ENCODE peak calls at places on chromosome 1, in seven cellular contexts. P is psoas muscle, A is small intestine, W is PC-3, J is kidney, O is adrenal gland, R is prostate gland. C is an unnamed sample.
A peak's percentile ranks its signal among the peaks of the same experiment; 100 is the strongest.

GRCh38 chr1:193111641-193112090 is 6.5 kb upstream of the GLRX2 start:
- DNase-seq in P (peak; percentile 75), A (peak; percentile 43), W (peak; percentile 66), J (peak; percentile 87), O (peak; percentile 94), R (peak; percentile 21), C (peak; percentile 84)

GRCh38 chr1:152739841-152740240 is 18.0 kb upstream of the KPRP start:
- DNase-seq in P (no peak), A (no peak), W (no peak), J (no peak), O (no peak), R (no peak), C (no peak)

GRCh38 chr1:202117898-202118371 is 4.8 kb upstream of the GPR37L1 start:
- DNase-seq in P (no peak), A (peak; percentile 95), W (no peak), J (no peak), O (no peak), R (no peak), C (peak; percentile 4)

GRCh38 chr1:64473367-64473766 is 3.4 kb downstream of the CACHD1 start:
- DNase-seq in P (no peak), A (no peak), W (no peak), J (no peak), O (no peak), R (no peak), C (no peak)

GRCh38 chr1:113153116-113153803 is 80.3 kb downstream of the LRIG2 start:
- DNase-seq in P (no peak), A (peak; percentile 82), W (no peak), J (no peak), O (peak; percentile 14), R (no peak), C (peak; percentile 51)

GRCh38 chr1:179817789-179818188 is 59.8 kb downstream of the TOR1AIP2 start:
- DNase-seq in P (peak; percentile 89), A (no peak), W (no peak), J (peak; percentile 79), O (peak; percentile 79), R (no peak), C (peak; percentile 79)

GRCh38 chr1:222329493-222330045 is 218.3 kb downstream of the HHIPL2 start:
- DNase-seq in P (no peak), A (no peak), W (peak; percentile 29), J (no peak), O (no peak), R (no peak), C (no peak)

GRCh38 chr1:54997711-54997986 is 1.1 kb upstream of the BSND start:
- DNase-seq in P (no peak), A (no peak), W (no peak), J (no peak), O (no peak), R (no peak), C (no peak)

GRCh38 chr1:3219005-3219724 is 150.2 kb downstream of the PRDM16 start:
- DNase-seq in P (peak; percentile 67), A (peak; percentile 83), W (peak; percentile 63), J (peak; percentile 86), O (peak; percentile 6), R (peak; percentile 65), C (peak; percentile 91)

GRCh38 chr1:227885648-227886502 is 61.9 kb downstream of the WNT9A start:
- DNase-seq in P (peak; percentile 84), A (no peak), W (peak; percentile 97), J (peak; percentile 84), O (peak; percentile 67), R (peak; percentile 48), C (peak; percentile 86)

GRCh38 chr1:53294557-53294956 is 33.3 kb downstream of the LRP8 start:
- DNase-seq in P (no peak), A (no peak), W (peak; percentile 13), J (no peak), O (no peak), R (no peak), C (no peak)

GRCh38 chr1:107877092-107877491 is 87.9 kb downstream of the VAV3 start:
- DNase-seq in P (no peak), A (peak; percentile 70), W (no peak), J (no peak), O (no peak), R (no peak), C (no peak)

GRCh38 chr1:6624712-6625578 is at the start of gene THAP3:
- DNase-seq in P (peak; percentile 94), A (peak; percentile 85), W (peak; percentile 86), J (peak; percentile 96), O (peak; percentile 88), R (peak; percentile 82), C (peak; percentile 90)

GRCh38 chr1:224644553-224645154 is 28.5 kb downstream of the CNIH3 start:
- DNase-seq in P (no peak), A (peak; percentile 84), W (peak; percentile 81), J (no peak), O (peak; percentile 64), R (peak; percentile 17), C (no peak)

GRCh38 chr1:241992734-241993133 is 6.2 kb downstream of the MAP1LC3C start:
- DNase-seq in P (no peak), A (no peak), W (peak; percentile 28), J (no peak), O (no peak), R (no peak), C (no peak)

GRCh38 chr1:41466146-41466545 is 18.3 kb downstream of the EDN2 start:
- DNase-seq in P (no peak), A (peak; percentile 92), W (no peak), J (no peak), O (no peak), R (no peak), C (no peak)
- H3K4me1 ChIP-seq in P (no peaks in the 10 kb centered on the region), A (peaks cover 7% of the 10 kb centered on the region), W (no peaks in the 10 kb centered on the region), J (no peaks in the 10 kb centered on the region), O (no peaks in the 10 kb centered on the region), R (no peaks in the 10 kb centered on the region), C (peaks cover 2% of the 10 kb centered on the region)

DNA sequence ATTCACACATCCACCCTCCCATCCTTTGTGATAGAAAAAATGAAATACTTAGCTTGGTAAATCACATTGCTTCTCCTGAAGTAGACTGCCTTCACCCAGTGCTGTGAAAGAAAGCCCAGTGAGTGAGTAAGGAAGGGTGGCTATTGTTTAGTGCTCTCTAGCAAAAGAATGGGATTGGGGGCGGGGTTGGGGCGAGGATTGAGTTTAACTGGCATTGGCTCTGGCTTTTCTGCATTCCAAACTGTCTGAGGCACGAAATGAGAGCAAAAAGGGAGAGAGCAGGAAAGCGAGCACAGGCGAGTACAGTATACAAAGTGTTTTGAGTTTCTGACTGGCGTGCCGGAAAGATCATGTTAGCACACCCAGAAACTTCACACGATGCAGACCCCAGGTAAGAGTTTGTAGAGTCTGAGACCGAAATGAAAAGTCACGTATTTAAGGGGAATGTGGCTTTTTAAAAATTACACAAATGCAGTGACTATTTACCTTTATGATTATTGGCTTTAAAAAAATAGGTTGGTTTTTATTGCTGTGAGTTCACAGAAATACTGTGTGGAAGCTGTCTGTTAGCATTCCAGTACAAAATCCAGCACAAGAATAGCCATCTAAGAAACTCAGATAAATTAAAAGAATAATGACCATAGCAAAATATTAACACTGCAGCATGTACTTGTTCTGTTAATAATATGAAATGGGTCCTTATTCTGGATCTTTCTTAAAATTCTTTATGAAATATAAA is 155.4 kb downstream of the CLEC20A start:
- DNase-seq in P (no peak), A (peak; percentile 35), W (peak; percentile 91), J (peak; percentile 82), O (peak; percentile 34), R (peak; percentile 82), C (peak; percentile 46)
- H3K27ac ChIP-seq in P (peak overlapping the region; percentile 87), A (no peak overlapping the region), W (peak overlapping the region; percentile 75), J (no peak overlapping the region), O (no peak overlapping the region), R (peak overlapping the region; percentile 45), C (peak overlapping the region; percentile 83)

GRCh38 chr1:160708118-160708517 is 3.5 kb downstream of the CD48 start:
- DNase-seq in P (no peak), A (no peak), W (no peak), J (no peak), O (no peak), R (no peak), C (no peak)

GRCh38 chr1:160711528-160712311 is at the start of gene CD48:
- DNase-seq in P (no peak), A (peak; percentile 46), W (no peak), J (no peak), O (no peak), R (no peak), C (no peak)

GRCh38 chr1:160708821-160709220 is 2.8 kb downstream of the CD48 start:
- DNase-seq in P (no peak), A (peak; percentile 26), W (no peak), J (no peak), O (no peak), R (no peak), C (no peak)

GRCh38 chr1:160710531-160711252 is 930 bp downstream of the CD48 start:
- DNase-seq in P (no peak), A (no peak), W (no peak), J (no peak), O (no peak), R (no peak), C (no peak)

DNA sequence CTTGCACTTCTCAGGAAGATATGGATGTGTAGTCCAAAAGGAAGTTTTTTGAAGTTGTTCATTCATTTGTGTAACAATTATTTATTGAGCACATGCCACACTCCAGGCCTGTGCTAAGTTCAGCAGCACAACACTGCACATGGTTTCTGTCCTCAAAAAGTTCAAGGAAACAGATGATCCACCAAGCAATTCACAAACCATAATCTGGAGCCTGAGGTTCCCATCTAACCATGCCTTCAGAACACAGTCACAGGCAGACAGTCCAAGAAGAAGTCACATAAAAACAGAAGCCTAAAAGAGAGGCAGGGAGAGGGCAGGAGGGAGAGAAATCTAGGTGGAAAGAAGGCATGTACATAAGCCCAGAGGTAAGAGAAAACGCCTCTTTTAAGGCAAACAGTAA is 1.9 kb downstream of the CD48 start:
- DNase-seq in P (no peak), A (no peak), W (no peak), J (no peak), O (no peak), R (no peak), C (no peak)
- H3K4me1 ChIP-seq in P (no peaks in the 10 kb centered on the region), A (no peaks in the 10 kb centered on the region), W (no peaks in the 10 kb centered on the region), J (no peaks in the 10 kb centered on the region), O (no peaks in the 10 kb centered on the region), R (no peaks in the 10 kb centered on the region), C (no peaks in the 10 kb centered on the region)

GRCh38 chr1:38025233-38025632 is 12.7 kb downstream of the UTP11 start:
- DNase-seq in P (peak; percentile 27), A (no peak), W (no peak), J (no peak), O (no peak), R (no peak), C (no peak)

GRCh38 chr1:38027201-38028104 is 14.9 kb downstream of the UTP11 start:
- DNase-seq in P (no peak), A (no peak), W (no peak), J (no peak), O (no peak), R (peak; percentile 87), C (no peak)

GRCh38 chr1:38028105-38028591 is 15.6 kb downstream of the UTP11 start:
- DNase-seq in P (no peak), A (no peak), W (peak; percentile 30), J (no peak), O (no peak), R (no peak), C (no peak)

GRCh38 chr1:38026592-38027200 is 14.2 kb downstream of the UTP11 start:
- DNase-seq in P (peak; percentile 75), A (peak; percentile 28), W (peak; percentile 68), J (no peak), O (peak; percentile 88), R (peak; percentile 69), C (no peak)

DNA sequence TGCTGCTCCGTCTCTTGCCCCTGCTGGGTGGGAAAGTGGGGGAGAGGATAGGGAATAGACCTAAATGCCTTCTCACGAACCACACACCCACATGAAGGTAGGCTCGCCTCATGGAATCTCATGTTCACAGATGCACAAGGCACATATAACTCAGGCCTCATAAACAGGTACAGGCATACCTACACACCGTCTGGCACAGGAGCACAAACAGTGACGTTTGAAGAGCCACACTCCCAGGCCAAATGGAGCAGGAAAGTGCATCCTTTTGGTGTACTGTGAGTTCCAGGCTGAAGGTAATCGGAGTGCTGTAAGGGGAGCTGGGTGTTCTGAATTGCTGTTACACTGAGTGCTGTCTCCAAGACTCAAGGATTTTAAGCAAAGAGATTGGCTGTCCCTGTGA is 13.1 kb downstream of the UTP11 start:
- DNase-seq in P (no peak), A (no peak), W (no peak), J (no peak), O (no peak), R (no peak), C (no peak)
- H3K27ac ChIP-seq in P (peak overlapping the region; percentile 70), A (no peak overlapping the region), W (no peak overlapping the region), J (no peak overlapping the region), O (no peak overlapping the region), R (no peak overlapping the region), C (no peak overlapping the region)

C was measured in right cardiac atrium.